ENCODE peak calls at places on chromosomes 6 and 20, in five cellular contexts. A is H9; Y is activated T-cell treated with anti-CD3 and anti-CD28 coated beads, Interleukin-2, amount 50 U/mL, for 4 hours; U is trophoblast cell; C is dorsolateral prefrontal cortex. F is an unnamed sample.

GRCh38 chr6:27687154-27688013 is 214.5 kb upstream of the ZNF184 start:
- DNase-seq in A (peak), Y (peak), U (peak), C (peak), F (no peak)

GRCh38 chr6:121305957-121306607 is 28.2 kb downstream of the TBC1D32 start:
- DNase-seq in A (no peak), Y (no peak), U (peak), C (no peak), F (no peak)

GRCh38 chr20:49957487-49957938 is 21.3 kb downstream of the RNF114 start:
- DNase-seq in A (no peak), Y (no peak), U (no peak), C (no peak), F (no peak)

GRCh38 chr20:10555865-10556308 is 117.9 kb downstream of the JAG1 start:
- DNase-seq in A (no peak), Y (no peak), U (no peak), C (no peak), F (no peak)

GRCh38 chr6:126664271-126664670 is 324.4 kb downstream of the CENPW start:
- DNase-seq in A (no peak), Y (no peak), U (no peak), C (no peak), F (no peak)

GRCh38 chr6:84118191-84118590 is 84.6 kb downstream of the MRAP2 start:
- DNase-seq in A (no peak), Y (no peak), U (peak), C (no peak), F (no peak)

GRCh38 chr20:1319051-1319450 is 9.9 kb downstream of the SDCBP2 start:
- DNase-seq in A (no peak), Y (no peak), U (no peak), C (no peak), F (no peak)

GRCh38 chr6:6006428-6007310 is at the start of gene NRN1:
- DNase-seq in A (peak), Y (peak), U (peak), C (no peak), F (no peak)

GRCh38 chr20:33233129-33233774 is 2.5 kb upstream of the BPIFA1 start:
- DNase-seq in A (peak), Y (no peak), U (no peak), C (no peak), F (no peak)

GRCh38 chr6:45074423-45074822 is 253.7 kb upstream of the RUNX2 start:
- DNase-seq in A (no peak), Y (no peak), U (no peak), C (no peak), F (no peak)

GRCh38 chr6:105601541-105602174 is 198.8 kb upstream of the PREP start:
- DNase-seq in A (no peak), Y (peak), U (peak), C (peak), F (peak)

GRCh38 chr20:63014710-63015109 is 7.9 kb upstream of the BHLHE23 start:
- DNase-seq in A (peak), Y (no peak), U (no peak), C (no peak), F (no peak)

GRCh38 chr20:13819885-13820645 is 35.2 kb downstream of the NDUFAF5 start:
- DNase-seq in A (peak), Y (no peak), U (peak), C (no peak), F (peak)

F was measured in GM19239.